ENCODE peak calls at places on chromosomes 3 and 15, in ten cellular contexts. U, I, Z, L, C, D, M, A, F and Y are unnamed samples.

GRCh38 chr3:99656606-99657005 is 18.2 kb downstream of the COL8A1 start:
- DNase-seq in F (no peak), A (no peak), I (no peak), U (no peak), L (no peak), M (no peak), Z (no peak), C (no peak), D (no peak), Y (no peak)

GRCh38 chr15:58165661-58166060 is 27.5 kb downstream of the AQP9 start:
- DNase-seq in I (no peak), F (no peak), A (peak; percentile 9), L (no peak), D (no peak), Z (no peak), M (no peak), U (peak; percentile 5), C (no peak), Y (no peak)

GRCh38 chr3:51637941-51638471 is 33.0 kb upstream of the TEX264 start:
- DNase-seq in I (no peak), Z (no peak), C (peak; percentile 73), L (no peak), F (peak; percentile 83), U (peak; percentile 74), D (no peak), A (peak; percentile 71), M (no peak), Y (no peak)

GRCh38 chr3:183626877-183627594 is 8.4 kb upstream of the KLHL24 start:
- DNase-seq in F (no peak), C (no peak), I (no peak), A (no peak), Z (no peak), D (peak; percentile 38), M (no peak), L (peak; percentile 69), U (no peak), Y (no peak)

GRCh38 chr3:14467723-14468620 is 65.6 kb downstream of the SLC6A6 start:
- DNase-seq in F (peak; percentile 51), U (peak; percentile 8), I (peak; percentile 54), D (no peak), L (no peak), Z (no peak), C (no peak), M (no peak), A (peak; percentile 46), Y (no peak)

GRCh38 chr3:183481582-183481981 is 53.2 kb upstream of the MCF2L2 start:
- DNase-seq in M (no peak), Z (no peak), U (no peak), L (no peak), D (no peak), I (no peak), C (no peak), F (no peak), A (peak; percentile 50), Y (no peak)

GRCh38 chr3:146953523-146954125 is 348.5 kb upstream of the PLSCR5 start:
- DNase-seq in Z (no peak), F (no peak), L (no peak), U (no peak), I (no peak), C (no peak), M (no peak), A (peak; percentile 1), D (no peak), Y (no peak)

GRCh38 chr15:98076021-98076816 is 115.7 kb downstream of the ARRDC4 start:
- DNase-seq in F (peak; percentile 22), A (no peak), U (no peak), D (peak; percentile 22), M (no peak), I (peak; percentile 42), Z (no peak), C (no peak), L (no peak), Y (no peak)

GRCh38 chr15:75738647-75739325 is 26.1 kb upstream of the CSPG4 start:
- DNase-seq in M (peak; percentile 94), Z (peak; percentile 53), F (peak; percentile 97), U (peak; percentile 80), D (peak; percentile 93), C (peak; percentile 93), I (peak; percentile 96), A (peak; percentile 87), L (peak; percentile 96), Y (peak; percentile 99)

GRCh38 chr15:90030376-90030775 is 29.3 kb downstream of the ZNF710 start:
- DNase-seq in A (no peak), D (no peak), Z (no peak), F (no peak), M (no peak), L (peak; percentile 65), C (no peak), U (no peak), I (no peak), Y (no peak)

GRCh38 chr3:52253314-52254260 is 8.0 kb downstream of the PPM1M start:
- DNase-seq in I (no peak), M (no peak), F (no peak), C (no peak), L (no peak), D (no peak), Z (peak; percentile 85), A (no peak), U (no peak), Y (peak; percentile 87)

GRCh38 chr3:188253800-188254452 is 100.0 kb downstream of the LPP start:
- DNase-seq in F (no peak), D (no peak), Z (no peak), M (no peak), A (no peak), I (no peak), U (no peak), C (no peak), L (no peak), Y (no peak)

GRCh38 chr3:123338620-123339061 is 110.2 kb downstream of the ADCY5 start:
- DNase-seq in Z (no peak), F (no peak), D (no peak), U (no peak), I (no peak), L (peak; percentile 44), C (no peak), M (peak; percentile 29), A (no peak), Y (no peak)

GRCh38 chr3:39668420-39668819 is 141.0 kb upstream of the MYRIP start:
- DNase-seq in D (no peak), Z (no peak), I (no peak), F (peak; percentile 58), U (peak; percentile 38), L (no peak), C (peak; percentile 47), A (peak; percentile 38), M (no peak), Y (no peak)

GRCh38 chr15:68028137-68028771 is 25.9 kb upstream of the PIAS1 start:
- DNase-seq in I (no peak), M (no peak), Z (no peak), D (no peak), A (no peak), L (no peak), F (no peak), U (no peak), C (no peak), Y (no peak)

GRCh38 chr3:195906865-195907729 is 1.3 kb downstream of the TNK2 start:
- DNase-seq in D (no peak), Z (peak; percentile 76), M (no peak), C (no peak), A (peak; percentile 19), F (no peak), U (no peak), I (no peak), L (no peak), Y (peak; percentile 91)

GRCh38 chr3:47381317-47382157 is 716 bp downstream of the PTPN23 start:
- DNase-seq in A (peak; percentile 85), U (peak; percentile 80), Z (peak; percentile 45), M (peak; percentile 88), C (peak; percentile 70), F (peak; percentile 85), I (peak; percentile 85), L (peak; percentile 91), D (peak; percentile 74), Y (peak; percentile 86)
- TF ChIP-seq POLR2A in A (peak; percentile 38), U (peak; percentile 33), Z (peak; percentile 47), M (no peak), C (peak; percentile 25), F (no peak), I (no peak), L (no peak), D (no peak), Y (no peak)

GRCh38 chr3:151612119-151612518 is 121.6 kb upstream of the AADACL2 start:
- DNase-seq in L (no peak), Z (no peak), U (no peak), I (no peak), C (no peak), M (no peak), D (no peak), A (no peak), F (no peak), Y (no peak)
- H3K4me3 ChIP-seq in L (no peak overlapping the region), Z (no peak overlapping the region), U (no peak overlapping the region), I (no peak overlapping the region), C (no peak overlapping the region), M (no peak overlapping the region), D (no peak overlapping the region), A (no peak overlapping the region), F (no peak overlapping the region), Y (no peak overlapping the region)

GRCh38 chr3:44439499-44440295 is 37.8 kb downstream of the ZNF445 start:
- DNase-seq in F (no peak), I (peak; percentile 59), D (peak; percentile 29), M (no peak), C (no peak), A (peak; percentile 61), Z (peak; percentile 88), L (peak; percentile 75), U (peak; percentile 97), Y (peak; percentile 91)
- TF ChIP-seq POLR2A in F (no peak), I (no peak), D (no peak), M (no peak), C (no peak), A (no peak), Z (peak; percentile 70), L (no peak), U (peak; percentile 36), Y (no peak)

DNA sequence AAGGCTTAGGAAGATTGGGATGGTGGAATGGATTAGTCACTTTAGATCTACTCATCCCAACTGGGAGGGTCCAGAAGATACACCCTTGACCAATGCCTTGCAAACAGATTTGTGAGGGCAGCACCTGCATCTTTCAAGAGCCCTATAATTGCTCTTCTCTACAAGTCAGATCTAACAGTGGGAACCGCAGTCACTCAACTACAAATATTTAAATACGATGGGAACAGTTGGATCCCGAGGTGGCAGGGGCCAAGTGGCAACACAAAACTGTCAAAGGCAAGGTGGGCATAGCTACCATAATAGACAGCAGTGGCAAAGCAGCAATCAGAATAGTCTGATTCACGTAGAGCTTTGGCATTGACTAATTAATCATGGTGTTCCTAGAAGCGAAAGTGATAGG is 152.0 kb downstream of the TBC1D5 start:
- DNase-seq in I (no peak), C (no peak), F (no peak), M (no peak), L (no peak), D (no peak), Z (no peak), U (no peak), A (no peak), Y (no peak)
- H3K4me3 ChIP-seq in I (no peak overlapping the region), C (no peak overlapping the region), F (no peak overlapping the region), M (no peak overlapping the region), L (no peak overlapping the region), D (no peak overlapping the region), Z (no peak overlapping the region), U (no peak overlapping the region), A (no peak overlapping the region), Y (no peak overlapping the region)

GRCh38 chr3:45269952-45270351 is 43.9 kb upstream of the TMEM158 start:
- DNase-seq in U (no peak), I (no peak), Z (no peak), F (no peak), M (no peak), A (no peak), L (no peak), D (no peak), C (no peak), Y (no peak)
- TF ChIP-seq POLR2A in U (no peak), I (no peak), Z (no peak), F (no peak), M (no peak), A (no peak), L (no peak), D (no peak), C (no peak), Y (no peak)